ENCODE peak calls at places on chromosomes 3 and 15, in eight cellular contexts. F is A549; U is tibial artery; V is HS-5; E is ELR; N is dorsolateral prefrontal cortex; B is activated T-helper 1 cell treated with anti-CD3 and anti-CD28 coated beads, Interleukin-2, amount 50 U/mL, for 16 hours; Z is stimulated activated CD4-positive, alpha-beta T cell treated with anti-CD3 and anti-CD28 coated beads, TNF-alpha, amount 100 ng/mL, for 1 hour. L is an unnamed sample.

GRCh38 chr15:70133296-70133695 is 35.6 kb upstream of the TLE3 start:
- DNase-seq in V (no peak), E (no peak), Z (no peak), U (no peak), F (no peak), N (no peak), B (no peak), L (no peak)

GRCh38 chr15:43516185-43516584 is 1.2 kb upstream of the MAP1A start:
- DNase-seq in B (no peak), N (no peak), F (no peak), V (no peak), U (peak; percentile 78), Z (no peak), E (no peak), L (no peak)

GRCh38 chr3:47856669-47857068 is 53.7 kb downstream of the DHX30 start:
- DNase-seq in E (no peak), U (no peak), F (no peak), Z (no peak), V (no peak), N (peak; percentile 48), B (no peak), L (no peak)

GRCh38 chr15:39509941-39510845 is 70.7 kb upstream of the THBS1 start:
- DNase-seq in B (no peak), V (no peak), Z (no peak), N (no peak), U (no peak), F (no peak), E (peak; percentile 15), L (no peak)

GRCh38 chr3:160544837-160545236 is 20.5 kb downstream of the KPNA4 start:
- DNase-seq in E (no peak), F (no peak), Z (no peak), N (no peak), U (no peak), B (no peak), V (no peak), L (no peak)

GRCh38 chr3:33889394-33890039 is 91.1 kb downstream of the PDCD6IP start:
- DNase-seq in Z (no peak), B (no peak), F (no peak), V (no peak), E (no peak), U (no peak), N (no peak), L (no peak)

GRCh38 chr15:78990278-78990677 is 45.4 kb upstream of the CTSH start:
- DNase-seq in F (no peak), B (no peak), N (no peak), V (no peak), U (no peak), E (no peak), Z (no peak), L (no peak)

GRCh38 chr3:99607151-99607550 is 31.2 kb upstream of the COL8A1 start:
- DNase-seq in E (no peak), V (no peak), Z (no peak), N (no peak), B (no peak), U (no peak), F (no peak), L (no peak)

GRCh38 chr3:10401990-10402761 is 81.3 kb upstream of the SEC13 start:
- DNase-seq in N (no peak), V (no peak), F (no peak), Z (no peak), B (no peak), E (no peak), U (no peak), L (no peak)

GRCh38 chr15:45126535-45127158 is 3.0 kb downstream of the DUOXA1 start:
- DNase-seq in F (no peak), V (no peak), B (no peak), Z (no peak), U (no peak), N (no peak), E (peak; percentile 52), L (peak; percentile 34)

GRCh38 chr15:48855501-48856440 is 22.2 kb upstream of the EID1 start:
- DNase-seq in U (no peak), E (peak; percentile 67), B (no peak), F (peak; percentile 15), V (no peak), Z (no peak), N (no peak), L (no peak)

GRCh38 chr3:64687781-64688515 is at the start of gene ADAMTS9:
- DNase-seq in F (peak; percentile 15), E (peak; percentile 23), U (peak; percentile 89), V (peak; percentile 29), N (no peak), Z (no peak), B (no peak), L (no peak)

GRCh38 chr3:17783426-17783825 is 41.0 kb upstream of the TBC1D5 start:
- DNase-seq in E (no peak), N (no peak), U (no peak), V (no peak), B (no peak), Z (no peak), F (no peak), L (no peak)

GRCh38 chr15:45456212-45457106 is 66.1 kb downstream of the SLC30A4 start:
- DNase-seq in F (peak; percentile 89), V (peak; percentile 99), Z (no peak), E (peak; percentile 100), U (no peak), B (peak; percentile 44), N (peak; percentile 52), L (peak; percentile 34)

GRCh38 chr3:143786229-143787199 is 61.8 kb downstream of the SLC9A9 start:
- DNase-seq in N (peak; percentile 48), U (peak; percentile 79), V (no peak), Z (no peak), E (no peak), B (no peak), F (no peak), L (no peak)

GRCh38 chr3:52896613-52897012 is 735 bp downstream of the STIMATE start:
- DNase-seq in N (no peak), U (no peak), V (no peak), F (no peak), B (no peak), Z (no peak), E (peak; percentile 28), L (no peak)

GRCh38 chr15:63524316-63525015 is 20.1 kb downstream of the USP3 start:
- DNase-seq in F (no peak), V (no peak), E (no peak), B (no peak), Z (no peak), N (no peak), U (no peak), L (no peak)